ENCODE peak calls at places on chromosomes 11 and 22, in five cellular contexts. O is activated CD4-positive, alpha-beta T cell treated with anti-CD3 and anti-CD28 coated beads for 48 hours; M is choroid plexus epithelial cell; E is CD4-positive, alpha-beta memory T cell; Q is NCI-H510A treated with DMSO at 0.1 percent for 48 hours. C is an unnamed sample.

GRCh38 chr11:100927579-100927978 is 202.0 kb downstream of the PGR start:
- DNase-seq in O (no peak), M (no peak), E (no peak), Q (no peak), C (no peak)

GRCh38 chr22:24189249-24190158 is 8.2 kb downstream of the SUSD2 start:
- DNase-seq in O (peak; percentile 64), M (peak; percentile 72), E (peak; percentile 22), Q (peak; percentile 38), C (peak; percentile 66)

GRCh38 chr22:29330291-29330690 is 14.8 kb upstream of the RASL10A start:
- DNase-seq in O (no peak), M (no peak), E (no peak), Q (no peak), C (no peak)

GRCh38 chr11:116600930-116601329 is 171.9 kb downstream of the BUD13 start:
- DNase-seq in O (no peak), M (no peak), E (no peak), Q (no peak), C (no peak)

GRCh38 chr11:34160049-34160721 is 54.8 kb downstream of the NAT10 start:
- DNase-seq in O (no peak), M (peak; percentile 16), E (no peak), Q (no peak), C (no peak)

GRCh38 chr11:85742348-85742747 is 56.4 kb upstream of the CCDC89 start:
- DNase-seq in O (no peak), M (no peak), E (no peak), Q (no peak), C (no peak)

GRCh38 chr22:30457964-30458363 is 13.9 kb downstream of the SEC14L3 start:
- DNase-seq in O (no peak), M (no peak), E (no peak), Q (no peak), C (no peak)

GRCh38 chr22:45915841-45916240 is 61.1 kb downstream of the WNT7B start:
- DNase-seq in O (no peak), M (no peak), E (no peak), Q (no peak), C (no peak)

GRCh38 chr22:37254867-37255233 is 10.8 kb upstream of the RAC2 start:
- DNase-seq in O (no peak), M (peak; percentile 73), E (no peak), Q (no peak), C (no peak)

GRCh38 chr11:67662142-67662805 is 11.7 kb upstream of the ACY3 start:
- DNase-seq in O (no peak), M (no peak), E (no peak), Q (no peak), C (no peak)

GRCh38 chr11:47593934-47594855 is at the start of gene C1QTNF4:
- DNase-seq in O (no peak), M (no peak), E (no peak), Q (no peak), C (peak; percentile 69)

GRCh38 chr11:7609521-7609920 is 63.8 kb downstream of the CYB5R2 start:
- DNase-seq in O (no peak), M (no peak), E (no peak), Q (no peak), C (no peak)

GRCh38 chr11:76667271-76667818 is 3.2 kb downstream of the LRRC32 start:
- DNase-seq in O (no peak), M (no peak), E (no peak), Q (no peak), C (peak; percentile 1)

GRCh38 chr11:11621881-11622706 is at the start of gene GALNT18:
- DNase-seq in O (peak; percentile 89), M (peak; percentile 94), E (peak; percentile 18), Q (peak; percentile 65), C (peak; percentile 94)

GRCh38 chr11:11057472-11057854 is 199.6 kb upstream of the ZBED5 start:
- DNase-seq in O (no peak), M (no peak), E (no peak), Q (no peak), C (no peak)

GRCh38 chr22:45033136-45033535 is 23.3 kb upstream of the PHF21B start:
- DNase-seq in O (no peak), M (no peak), E (no peak), Q (no peak), C (no peak)

GRCh38 chr11:69210660-69211035 is 54.9 kb downstream of the SMIM38 start:
- DNase-seq in O (no peak), M (no peak), E (no peak), Q (no peak), C (no peak)